ENCODE peak calls at places on chromosomes 4 and X, in eight cellular contexts. B, T, I, W, H, K, Z and V are unnamed samples. For H3K36me3 and H3K4me1, the result is how much of the 10 kb centered on the place peaks cover.

GRCh38 chr4:184807797-184808718 is 17.7 kb downstream of the ACSL1 start:
- DNase-seq in T (no peak), Z (peak), H (no peak), B (peak), W (peak), I (peak), K (no peak), V (no peak)

GRCh38 chr4:149322203-149322602 is 493.4 kb downstream of the IQCM start:
- DNase-seq in Z (no peak), K (no peak), B (no peak), I (peak), T (no peak), W (no peak), H (no peak), V (no peak)

GRCh38 chrX:123083924-123084323 is 100.2 kb upstream of the GRIA3 start:
- DNase-seq in B (no peak), W (no peak), T (no peak), H (no peak), I (no peak), K (no peak), Z (no peak), V (no peak)

GRCh38 chr4:5554376-5554775 is 154.0 kb downstream of the EVC2 start:
- DNase-seq in B (no peak), K (no peak), T (no peak), W (no peak), I (peak), Z (no peak), H (no peak), V (no peak)

GRCh38 chrX:960821-961220 is 251.6 kb downstream of the CRLF2 start:
- DNase-seq in Z (no peak), T (no peak), K (no peak), W (no peak), B (no peak), H (no peak), I (no peak), V (no peak)

GRCh38 chr4:147118523-147118922 is 172.9 kb upstream of the TTC29 start:
- DNase-seq in H (no peak), Z (peak), I (no peak), W (peak), T (no peak), B (no peak), K (no peak), V (no peak)

GRCh38 chr4:7279902-7280301 is 87.6 kb downstream of the SORCS2 start:
- DNase-seq in Z (no peak), W (no peak), T (no peak), I (no peak), H (no peak), K (no peak), B (no peak), V (no peak)

GRCh38 chr4:7828926-7829325 is 110.7 kb downstream of the AFAP1 start:
- DNase-seq in H (no peak), B (no peak), W (peak), K (no peak), T (no peak), Z (peak), I (no peak), V (no peak)

GRCh38 chr4:133152801-133153526 is 3.9 kb downstream of the PCDH10 start:
- DNase-seq in T (no peak), W (peak), Z (peak), I (peak), K (no peak), B (no peak), H (no peak), V (no peak)

GRCh38 chr4:67545996-67546356 is 673 bp upstream of the CENPC start:
- DNase-seq in W (no peak), T (no peak), K (no peak), Z (no peak), H (no peak), B (no peak), I (peak), V (no peak)

GRCh38 chrX:155747520-155747919 is 133.6 kb upstream of the VAMP7 start:
- DNase-seq in H (peak), T (no peak), I (no peak), K (no peak), B (no peak), W (no peak), Z (no peak), V (no peak)

GRCh38 chrX:137405449-137406140 is 160.3 kb upstream of the ZIC3 start:
- DNase-seq in T (no peak), H (no peak), I (no peak), Z (no peak), B (no peak), K (no peak), W (no peak), V (no peak)

GRCh38 chr4:132227349-132228165 is 921.5 kb upstream of the PCDH10 start:
- DNase-seq in W (peak), Z (peak), I (peak), H (peak), K (peak), B (peak), T (no peak), V (no peak)

GRCh38 chr4:120266602-120267001 is 200.0 kb upstream of the MAD2L1 start:
- DNase-seq in T (no peak), K (no peak), H (no peak), W (no peak), Z (no peak), B (no peak), I (peak), V (no peak)

GRCh38 chr4:11628093-11628725 is 199.5 kb upstream of the HS3ST1 start:
- DNase-seq in Z (peak), W (peak), K (peak), T (no peak), B (no peak), I (no peak), H (no peak), V (no peak)

GRCh38 chr4:1534076-1534872 is 128.0 kb upstream of the NKX1-1 start:
- DNase-seq in H (no peak), W (no peak), I (no peak), K (no peak), B (no peak), T (no peak), Z (no peak), V (no peak)

GRCh38 chrX:115940348-115940747 is 230.2 kb upstream of the AGTR2 start:
- DNase-seq in I (peak), T (no peak), K (no peak), H (no peak), Z (no peak), W (no peak), B (no peak), V (no peak)

GRCh38 chr4:120723986-120724385 is 198.5 kb downstream of the PRDM5 start:
- DNase-seq in B (no peak), W (peak), T (no peak), K (no peak), Z (peak), I (no peak), H (no peak), V (no peak)

GRCh38 chrX:106894978-106895452 is 8.1 kb downstream of the RIPPLY1 start:
- DNase-seq in K (peak), B (peak), Z (peak), T (no peak), W (peak), H (no peak), I (no peak), V (no peak)

GRCh38 chr4:2079006-2079405 is 19.9 kb downstream of the NAT8L start:
- DNase-seq in W (no peak), H (no peak), T (no peak), B (no peak), K (no peak), I (no peak), Z (no peak), V (no peak)

GRCh38 chr4:181264908-181265307 is 978.3 kb upstream of the TENM3 start:
- DNase-seq in H (no peak), K (no peak), I (peak), Z (no peak), B (no peak), W (no peak), T (no peak), V (no peak)

GRCh38 chr4:109177411-109177810 is 125.0 kb downstream of the COL25A1 start:
- DNase-seq in W (no peak), T (no peak), B (no peak), I (no peak), K (no peak), H (no peak), Z (no peak), V (no peak)

GRCh38 chr4:171812377-171813194 is 618 bp upstream of the GALNTL6 start:
- DNase-seq in W (peak), H (no peak), T (no peak), I (peak), B (no peak), Z (no peak), K (no peak), V (no peak)

GRCh38 chrX:45807572-45808425 is 607.1 kb upstream of the DIPK2B start:
- DNase-seq in Z (peak), I (peak), T (no peak), B (no peak), H (no peak), W (peak), K (no peak), V (no peak)

GRCh38 chr4:174244441-174244840 is 39.0 kb downstream of the FBXO8 start:
- DNase-seq in T (no peak), K (no peak), B (no peak), W (no peak), I (no peak), H (no peak), Z (no peak), V (no peak)

GRCh38 chrX:13892856-13893255 is 76.0 kb upstream of the GPM6B start:
- DNase-seq in Z (peak), B (no peak), K (no peak), T (no peak), I (no peak), W (no peak), H (no peak), V (no peak)

GRCh38 chrX:10833299-10834169 is 213.1 kb upstream of the MID1 start:
- DNase-seq in Z (no peak), T (no peak), K (no peak), B (peak), H (peak), I (peak), W (peak), V (no peak)

GRCh38 chrX:68079961-68080360 is 353.3 kb downstream of the OPHN1 start:
- DNase-seq in T (no peak), W (no peak), Z (no peak), K (no peak), B (no peak), H (no peak), I (no peak), V (no peak)

GRCh38 chrX:17933856-17934255 is 72.8 kb upstream of the RAI2 start:
- DNase-seq in K (no peak), T (no peak), B (no peak), Z (no peak), W (no peak), H (no peak), I (no peak), V (no peak)

GRCh38 chr4:66062044-66062443 is 391.8 kb upstream of the EPHA5 start:
- DNase-seq in Z (no peak), B (no peak), W (peak), H (no peak), T (no peak), K (no peak), I (no peak), V (no peak)

GRCh38 chr4:35565640-35566039 is 678.7 kb downstream of the ARAP2 start:
- DNase-seq in B (no peak), Z (no peak), K (no peak), W (no peak), T (no peak), I (peak), H (no peak), V (no peak)

GRCh38 chrX:135435933-135436332 is 14.2 kb downstream of the SMIM10L2A start:
- DNase-seq in I (no peak), K (no peak), H (no peak), B (no peak), T (no peak), W (no peak), Z (no peak), V (no peak)

GRCh38 chr4:144820115-144820514 is 174.2 kb downstream of the HHIP start:
- DNase-seq in Z (peak), T (no peak), K (no peak), H (no peak), W (no peak), I (no peak), B (no peak), V (no peak)

GRCh38 chrX:125203737-125204578 is 115.7 kb upstream of the TEX13C start:
- DNase-seq in W (peak), H (no peak), B (no peak), I (peak), T (no peak), Z (no peak), K (no peak), V (peak)

GRCh38 chrX:152904151-152905080 is 6.5 kb downstream of the ZNF185 start:
- DNase-seq in K (no peak), T (no peak), Z (peak), B (no peak), W (peak), I (peak), H (peak), V (peak)

GRCh38 chr4:65472531-65472930 is 197.8 kb downstream of the EPHA5 start:
- DNase-seq in H (no peak), K (no peak), B (no peak), T (no peak), Z (no peak), W (no peak), I (no peak), V (no peak)

GRCh38 chrX:20412871-20413486 is 146.3 kb upstream of the RPS6KA3 start:
- DNase-seq in I (no peak), K (no peak), Z (no peak), B (no peak), H (no peak), T (peak), W (no peak), V (peak)

GRCh38 chr4:154120690-154121089 is 331.8 kb upstream of the SFRP2 start:
- DNase-seq in W (no peak), I (no peak), H (no peak), Z (no peak), B (no peak), K (no peak), T (no peak), V (no peak)
- H3K36me3 ChIP-seq in W (under half), I (under half), H (under half), Z (under half), B (under half), K (under half), T (under half), V (under half)

GRCh38 chrX:154363706-154364439 is 10.6 kb downstream of the FLNA start:
- DNase-seq in T (no peak), I (no peak), W (no peak), Z (no peak), B (no peak), H (no peak), K (no peak), V (no peak)
- H3K4me1 ChIP-seq in T (under half), I (under half), W (under half), Z (under half), B (under half), H (under half), K (under half), V (half or more)

GRCh38 chrX:69705818-69706217 is 89.9 kb downstream of the EDA start:
- DNase-seq in W (no peak), T (no peak), B (no peak), K (no peak), Z (no peak), H (no peak), I (peak), V (no peak)
- H3K36me3 ChIP-seq in W (under half), T (under half), B (under half), K (under half), Z (under half), H (under half), I (under half), V (under half)

GRCh38 chr4:25908491-25908901 is 5.5 kb upstream of the SMIM20 start:
- DNase-seq in K (peak), W (peak), Z (peak), B (peak), I (no peak), H (no peak), T (no peak), V (no peak)

GRCh38 chr4:25900901-25901500 is 13.0 kb upstream of the SMIM20 start:
- DNase-seq in I (no peak), W (no peak), H (no peak), T (no peak), K (no peak), Z (no peak), B (no peak), V (no peak)

GRCh38 chr4:25903905-25904747 is 9.9 kb upstream of the SMIM20 start:
- DNase-seq in B (no peak), K (no peak), W (no peak), H (no peak), I (no peak), T (no peak), Z (no peak), V (no peak)

GRCh38 chr4:25905371-25905770 is 8.6 kb upstream of the SMIM20 start:
- DNase-seq in W (no peak), K (no peak), B (no peak), H (no peak), T (no peak), Z (no peak), I (no peak), V (no peak)

GRCh38 chr4:25904748-25905082 is 9.3 kb upstream of the SMIM20 start:
- DNase-seq in T (no peak), H (no peak), Z (no peak), W (no peak), I (no peak), B (no peak), K (no peak), V (no peak)
- H3K4me1 ChIP-seq in T (under half), H (under half), Z (under half), W (under half), I (under half), B (under half), K (under half), V (under half)

GRCh38 chr4:38122060-38122459 is 161.9 kb downstream of the PTTG2 start:
- DNase-seq in I (no peak), Z (no peak), T (no peak), K (no peak), H (no peak), W (no peak), B (no peak), V (no peak)
- H3K36me3 ChIP-seq in I (under half), Z (under half), T (under half), K (under half), H (under half), W (under half), B (under half), V (under half)

DNA sequence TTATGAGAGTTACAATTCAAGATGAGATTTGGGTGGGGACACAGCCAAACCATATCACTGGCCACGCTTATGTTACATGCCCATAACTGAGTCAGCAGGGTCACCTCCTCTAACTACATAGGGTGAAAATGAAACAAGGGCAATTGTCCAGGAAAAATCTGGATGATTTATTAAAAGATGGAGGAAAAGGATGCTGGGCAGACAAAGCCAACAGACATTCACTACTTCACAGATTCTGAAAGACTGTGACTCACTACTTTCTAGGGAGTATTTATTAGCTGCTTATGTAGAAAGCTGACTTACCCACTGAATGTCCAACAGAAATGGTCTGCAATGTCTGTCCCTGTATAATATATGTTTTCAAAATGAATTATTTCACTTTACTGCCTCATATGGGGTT is 72.4 kb downstream of the APBB2 start:
- DNase-seq in W (peak), H (no peak), K (no peak), B (no peak), I (no peak), T (no peak), Z (peak), V (no peak)
- H3K4me1 ChIP-seq in W (under half), H (under half), K (half or more), B (under half), I (under half), T (under half), Z (under half), V (under half)

GRCh38 chr4:95181446-95182306 is 367.1 kb downstream of the UNC5C start:
- DNase-seq in T (no peak), W (peak), Z (no peak), K (no peak), B (no peak), I (peak), H (no peak), V (no peak)

GRCh38 chr4:95183656-95184408 is 364.9 kb downstream of the UNC5C start:
- DNase-seq in K (no peak), W (no peak), Z (no peak), H (no peak), I (no peak), B (no peak), T (no peak), V (no peak)

GRCh38 chr4:95178938-95179337 is 369.8 kb downstream of the UNC5C start:
- DNase-seq in B (no peak), I (no peak), K (no peak), T (no peak), W (no peak), H (no peak), Z (no peak), V (no peak)

GRCh38 chr4:95180531-95181315 is 368.1 kb downstream of the UNC5C start:
- DNase-seq in K (no peak), H (no peak), I (no peak), W (no peak), B (no peak), T (no peak), Z (no peak), V (no peak)
- H3K36me3 ChIP-seq in K (under half), H (under half), I (under half), W (under half), B (under half), T (under half), Z (under half), V (under half)

GRCh38 chrX:22542641-22543040 is 269.9 kb downstream of the CBLL2 start:
- DNase-seq in W (no peak), K (no peak), Z (no peak), B (no peak), I (no peak), H (no peak), T (no peak), V (no peak)
- H3K4me1 ChIP-seq in W (under half), K (under half), Z (under half), B (under half), I (under half), H (under half), T (under half), V (under half)

GRCh38 chr4:519203-519651 is 20.2 kb downstream of the PIGG start:
- DNase-seq in K (no peak), I (no peak), H (no peak), B (no peak), T (no peak), Z (no peak), W (no peak), V (no peak)
- H3K36me3 ChIP-seq in K (under half), I (under half), H (half or more), B (half or more), T (under half), Z (under half), W (half or more), V (half or more)